ENCODE peak calls at places on chromosome 6, in six cellular contexts. D is activated naive CD4-positive, alpha-beta T cell treated with anti-CD3 and anti-CD28 coated beads, Interleukin-2, amount 50 U/mL, for 16 hours; G is endothelial cell; H is stimulated activated CD4-positive, alpha-beta T cell treated with anti-CD3 and anti-CD28 coated beads, Interleukin-12 subunit alpha, Interleukin-12 subunit beta, amount 100 ng/mL, for 4 hours; J is anterior cingulate cortex; C is breast epithelium. P is an unnamed sample.

GRCh38 chr6:29850011-29850553 is 22.5 kb downstream of the HLA-G start:
- DNase-seq in C (no peak), J (no peak), D (peak), H (no peak), G (no peak), P (no peak)

GRCh38 chr6:150924808-150925654 is 59.5 kb downstream of the MTHFD1L start:
- DNase-seq in J (no peak), C (no peak), D (no peak), G (no peak), H (no peak), P (no peak)

GRCh38 chr6:162343902-162344226 is 383.7 kb downstream of the PRKN start:
- DNase-seq in D (no peak), G (no peak), J (no peak), C (no peak), H (no peak), P (no peak)

GRCh38 chr6:161836643-161837448 is 563.0 kb upstream of the AGPAT4 start:
- DNase-seq in D (no peak), G (no peak), C (no peak), H (no peak), J (no peak), P (no peak)

GRCh38 chr6:78607188-78607587 is 260.2 kb upstream of the IRAK1BP1 start:
- DNase-seq in J (no peak), H (no peak), G (no peak), C (no peak), D (no peak), P (no peak)

GRCh38 chr6:137933696-137934095 is 66.6 kb downstream of the TNFAIP3 start:
- DNase-seq in H (no peak), C (peak), D (no peak), J (no peak), G (no peak), P (no peak)

GRCh38 chr6:1396952-1397868 is 7.8 kb downstream of the FOXF2 start:
- DNase-seq in H (peak), D (peak), J (no peak), C (peak), G (peak), P (peak)

GRCh38 chr6:52325695-52326471 is 36.1 kb upstream of the PAQR8 start:
- DNase-seq in J (no peak), G (no peak), C (no peak), H (no peak), D (no peak), P (no peak)

GRCh38 chr6:110331383-110331782 is 26.8 kb downstream of the METTL24 start:
- DNase-seq in G (no peak), D (no peak), C (no peak), J (no peak), H (no peak), P (no peak)

GRCh38 chr6:55276745-55277627 is 50.3 kb upstream of the GFRAL start:
- DNase-seq in H (no peak), J (no peak), C (no peak), D (no peak), G (peak), P (peak)

GRCh38 chr6:44493593-44493992 is 106.1 kb downstream of the CDC5L start:
- DNase-seq in D (no peak), G (no peak), H (no peak), J (no peak), C (no peak), P (no peak)

GRCh38 chr6:153727910-153728309 is 311.1 kb upstream of the OPRM1 start:
- DNase-seq in D (no peak), H (no peak), G (no peak), C (no peak), J (no peak), P (no peak)

GRCh38 chr6:82980086-82980485 is 85.6 kb downstream of the UBE3D start:
- DNase-seq in J (no peak), H (no peak), G (no peak), D (no peak), C (no peak), P (no peak)

GRCh38 chr6:3281669-3282460 is 23.1 kb downstream of the PSMG4 start:
- DNase-seq in G (no peak), J (no peak), D (no peak), H (no peak), C (no peak), P (no peak)

GRCh38 chr6:104601008-104601745 is 258.5 kb downstream of the HACE1 start:
- DNase-seq in D (no peak), G (no peak), H (no peak), C (no peak), J (no peak), P (no peak)

GRCh38 chr6:149210376-149210775 is 107.1 kb upstream of the TAB2 start:
- DNase-seq in D (no peak), H (no peak), C (no peak), G (no peak), J (no peak), P (no peak)

GRCh38 chr6:35343092-35343834 is 905 bp downstream of the PPARD start:
- DNase-seq in C (no peak), J (no peak), G (no peak), H (no peak), D (no peak), P (no peak)

GRCh38 chr6:161406633-161407032 is 132.8 kb upstream of the AGPAT4 start:
- DNase-seq in C (no peak), D (no peak), J (no peak), H (no peak), G (no peak), P (no peak)

GRCh38 chr6:149586149-149586548 is 20.0 kb downstream of the GINM1 start:
- DNase-seq in C (no peak), J (no peak), G (no peak), D (no peak), H (no peak), P (no peak)

GRCh38 chr6:81792826-81793225 is 40.3 kb upstream of the TENT5A start:
- DNase-seq in G (no peak), D (no peak), J (no peak), H (no peak), C (no peak), P (no peak)

GRCh38 chr6:19205076-19205475 is 632.1 kb upstream of the ID4 start:
- DNase-seq in C (no peak), G (no peak), H (no peak), D (no peak), J (no peak), P (no peak)

GRCh38 chr6:26322645-26323482 is 42.1 kb upstream of the BTN3A2 start:
- DNase-seq in H (peak), G (peak), J (no peak), D (peak), C (no peak), P (peak)

GRCh38 chr6:235763-236360 is 56.4 kb upstream of the DUSP22 start:
- DNase-seq in C (no peak), H (peak), J (no peak), D (peak), G (no peak), P (no peak)